ENCODE peak calls at places on chromosomes 16 and 17, in six cellular contexts. Z, M, Q, S, N and O are unnamed samples.

GRCh38 chr17:2059125-2059836 is 4.4 kb downstream of the HIC1 start:
- DNase-seq in Q (no peak), S (peak), M (no peak), N (no peak), Z (no peak), O (no peak)

GRCh38 chr17:57268176-57268575 is 11.9 kb downstream of the MSI2 start:
- DNase-seq in S (no peak), Z (no peak), Q (no peak), N (no peak), M (no peak), O (no peak)

GRCh38 chr17:49260011-49260921 is 29.7 kb upstream of the PHOSPHO1 start:
- DNase-seq in N (peak), S (peak), M (peak), Z (peak), Q (peak), O (no peak)

GRCh38 chr16:29676989-29677388 is 2.0 kb upstream of the QPRT start:
- DNase-seq in Q (no peak), S (no peak), M (no peak), N (no peak), Z (no peak), O (no peak)

GRCh38 chr16:86619263-86619935 is 41.0 kb downstream of the FOXL1 start:
- DNase-seq in S (no peak), M (no peak), Z (no peak), N (no peak), Q (no peak), O (peak)

GRCh38 chr17:36921131-36921851 is 16.0 kb upstream of the LHX1 start:
- DNase-seq in Z (no peak), Q (no peak), S (peak), N (peak), M (no peak), O (no peak)

GRCh38 chr16:85302018-85302847 is 190.0 kb upstream of the CIBAR2 start:
- DNase-seq in Q (no peak), M (no peak), N (no peak), S (no peak), Z (no peak), O (no peak)

GRCh38 chr16:87304951-87305350 is 12.2 kb downstream of the C16orf95 start:
- DNase-seq in Q (no peak), N (no peak), M (no peak), S (peak), Z (no peak), O (no peak)

GRCh38 chr17:80106751-80107150 is 5.4 kb downstream of the GAA start:
- DNase-seq in M (no peak), N (no peak), S (peak), Q (no peak), Z (no peak), O (no peak)

GRCh38 chr17:78053777-78054468 is 74.6 kb downstream of the TMC6 start:
- DNase-seq in M (no peak), Z (no peak), S (no peak), Q (no peak), N (no peak), O (no peak)

GRCh38 chr16:14559809-14560227 is 70.2 kb downstream of the PARN start:
- DNase-seq in Q (no peak), M (no peak), S (no peak), N (peak), Z (no peak), O (no peak)

GRCh38 chr16:81432899-81433560 is 11.6 kb upstream of the CMIP start:
- DNase-seq in N (no peak), Q (peak), Z (no peak), S (peak), M (no peak), O (no peak)

GRCh38 chr17:29682987-29683386 is 60.3 kb upstream of the CORO6 start:
- DNase-seq in S (no peak), M (no peak), Q (no peak), N (no peak), Z (no peak), O (no peak)

GRCh38 chr17:56838687-56839086 is 4.7 kb downstream of the DGKE start:
- DNase-seq in M (no peak), Z (no peak), Q (no peak), S (no peak), N (no peak), O (no peak)

GRCh38 chr17:73283841-73284282 is 22.2 kb upstream of the CPSF4L start:
- DNase-seq in M (no peak), Z (no peak), Q (no peak), S (no peak), N (peak), O (no peak)

GRCh38 chr16:78461087-78461486 is 361.6 kb downstream of the WWOX start:
- DNase-seq in N (no peak), S (no peak), Z (no peak), Q (no peak), M (no peak), O (no peak)

GRCh38 chr17:6069611-6070279 is 434 bp upstream of the WSCD1 start:
- DNase-seq in Q (peak), N (no peak), S (peak), M (no peak), Z (no peak), O (no peak)

GRCh38 chr17:5638596-5638995 is 54.3 kb upstream of the NLRP1 start:
- DNase-seq in Q (no peak), S (no peak), Z (no peak), N (no peak), M (no peak), O (no peak)

GRCh38 chr17:39236981-39237441 is 11.3 kb upstream of the STAC2 start:
- DNase-seq in M (no peak), Q (peak), S (no peak), Z (no peak), N (no peak), O (no peak)

GRCh38 chr16:74480150-74481029 is 59.1 kb upstream of the CLEC18B start:
- DNase-seq in Q (no peak), S (no peak), Z (no peak), M (no peak), N (peak), O (no peak)

GRCh38 chr17:76554131-76554530 is 14.3 kb downstream of the PRCD start:
- DNase-seq in Q (no peak), M (no peak), Z (no peak), N (no peak), S (peak), O (no peak)

GRCh38 chr17:43312011-43312410 is 78.2 kb upstream of the RNU2-1 start:
- DNase-seq in N (no peak), M (no peak), Z (no peak), Q (no peak), S (no peak), O (no peak)

GRCh38 chr17:63969278-63969677 is 3.4 kb downstream of the SCN4A start:
- DNase-seq in M (no peak), S (no peak), Z (no peak), N (no peak), Q (no peak), O (no peak)

GRCh38 chr17:63911657-63912100 is 621 bp upstream of the CSHL1 start:
- DNase-seq in Z (peak), N (peak), S (no peak), M (peak), Q (peak), O (no peak)

GRCh38 chr17:9350083-9350482 is 225.5 kb downstream of the STX8 start:
- DNase-seq in S (no peak), N (peak), Q (no peak), Z (no peak), M (no peak), O (no peak)

GRCh38 chr17:40000161-40000560 is 15.1 kb upstream of the CSF3 start:
- DNase-seq in Q (no peak), Z (no peak), S (no peak), M (no peak), N (no peak), O (no peak)

GRCh38 chr16:24670623-24671454 is 58.6 kb upstream of the TNRC6A start:
- DNase-seq in N (peak), S (peak), M (no peak), Z (no peak), Q (peak), O (peak)

GRCh38 chr17:11935734-11936406 is 61.4 kb downstream of the ZNF18 start:
- DNase-seq in S (no peak), Z (peak), Q (peak), N (peak), M (no peak), O (no peak)

GRCh38 chr17:59830007-59830630 is 62.6 kb downstream of the TUBD1 start:
- DNase-seq in M (no peak), Q (no peak), N (peak), Z (no peak), S (peak), O (no peak)